ENCODE peak calls at places on chromosomes 11 and 22, in ten cellular contexts. O is fibroblast of villous mesenchyme, H is KBM-7, M is nephron progenitor cell, A is hepatocyte, G is left ventricle myocardium inferior, D is thoracic aorta, L is IMR-90, B is fibroblast of lung, Z is tibial nerve. T is an unnamed sample.

GRCh38 chr22:37760152-37760551 is 47.6 kb upstream of the GCAT start:
- DNase-seq in A (peak), M (no peak), D (no peak), O (no peak), G (no peak), Z (no peak), B (no peak), H (no peak), L (no peak), T (no peak)

GRCh38 chr22:45344339-45344738 is 34.6 kb downstream of the FAM118A start:
- DNase-seq in Z (no peak), A (peak), M (peak), B (peak), G (no peak), O (peak), D (no peak), L (no peak), H (no peak), T (no peak)

GRCh38 chr11:9825315-9825714 is 161.4 kb downstream of the SWAP70 start:
- DNase-seq in O (no peak), M (no peak), A (no peak), B (peak), H (no peak), L (peak), D (no peak), G (no peak), Z (no peak), T (no peak)

GRCh38 chr11:61652135-61652534 is 28.1 kb upstream of the DAGLA start:
- DNase-seq in H (no peak), G (no peak), B (no peak), A (no peak), D (no peak), O (no peak), M (no peak), L (no peak), Z (no peak), T (no peak)

GRCh38 chr11:134984421-134984820 is 572.4 kb upstream of the B3GAT1 start:
- DNase-seq in O (no peak), H (no peak), A (no peak), G (no peak), M (no peak), Z (no peak), D (no peak), L (no peak), B (no peak), T (no peak)

GRCh38 chr22:26416670-26417270 is 12.3 kb upstream of the ASPHD2 start:
- DNase-seq in M (no peak), Z (peak), L (peak), H (no peak), D (no peak), A (peak), G (no peak), O (peak), B (no peak), T (no peak)

GRCh38 chr11:61814958-61815789 is 1.6 kb downstream of the FADS1 start:
- DNase-seq in M (peak), G (peak), B (peak), O (peak), D (peak), H (peak), A (peak), Z (peak), L (peak), T (peak)

GRCh38 chr22:36386900-36387663 is 685 bp downstream of the MYH9 start:
- DNase-seq in A (peak), O (no peak), Z (no peak), G (peak), M (peak), D (no peak), H (peak), L (no peak), B (no peak), T (no peak)

GRCh38 chr11:118910309-118911112 is 15.2 kb downstream of the BCL9L start:
- DNase-seq in A (peak), G (peak), H (no peak), M (peak), B (peak), D (no peak), L (peak), O (peak), Z (peak), T (no peak)

GRCh38 chr22:38834215-38834953 is 9.4 kb downstream of the NPTXR start:
- DNase-seq in H (no peak), L (no peak), M (no peak), O (no peak), D (no peak), G (no peak), Z (no peak), A (no peak), B (no peak), T (no peak)

GRCh38 chr22:42468841-42469240 is 36.6 kb upstream of the NFAM1 start:
- DNase-seq in O (no peak), Z (no peak), D (no peak), H (no peak), B (no peak), M (no peak), A (no peak), L (peak), G (no peak), T (no peak)

GRCh38 chr11:62536301-62536957 is 10.2 kb downstream of the AHNAK start:
- DNase-seq in G (no peak), H (no peak), B (no peak), L (no peak), D (no peak), O (no peak), M (no peak), A (no peak), Z (no peak), T (no peak)

GRCh38 chr11:36073411-36074203 is 129.7 kb downstream of the LDLRAD3 start:
- DNase-seq in B (peak), M (no peak), Z (no peak), D (no peak), O (peak), H (no peak), A (peak), L (peak), G (peak), T (no peak)

GRCh38 chr11:120229451-120230424 is 10.2 kb upstream of the POU2F3 start:
- DNase-seq in L (peak), A (no peak), D (no peak), M (no peak), H (peak), B (peak), Z (no peak), G (no peak), O (peak), T (no peak)

GRCh38 chr11:78244546-78245315 is 56.0 kb downstream of the USP35 start:
- DNase-seq in G (no peak), D (no peak), B (no peak), H (peak), O (peak), L (no peak), A (no peak), M (no peak), Z (no peak), T (no peak)

GRCh38 chr22:24772493-24773220 is 1.9 kb downstream of the PIWIL3 start:
- DNase-seq in H (no peak), M (peak), D (no peak), L (peak), Z (no peak), G (no peak), B (peak), O (peak), A (peak), T (no peak)

GRCh38 chr11:75355051-75355450 is 3.6 kb upstream of the ARRB1 start:
- DNase-seq in A (no peak), M (no peak), G (no peak), O (no peak), B (no peak), L (no peak), H (no peak), Z (no peak), D (no peak), T (no peak)

GRCh38 chr11:70397336-70397982 is 870 bp upstream of the CTTN start:
- DNase-seq in G (no peak), M (peak), Z (no peak), O (no peak), A (peak), H (peak), D (no peak), B (peak), L (peak), T (no peak)

GRCh38 chr22:38009000-38009806 is 24.8 kb upstream of the SOX10 start:
- DNase-seq in A (no peak), O (no peak), M (no peak), G (no peak), D (no peak), H (no peak), Z (no peak), L (no peak), B (no peak), T (no peak)

GRCh38 chr11:72816404-72816990 is 2.3 kb downstream of the ATG16L2 start:
- DNase-seq in B (no peak), Z (no peak), D (no peak), H (peak), O (no peak), L (peak), M (no peak), A (no peak), G (no peak), T (no peak)

GRCh38 chr11:94753630-94754029 is 14.5 kb upstream of the AMOTL1 start:
- DNase-seq in H (no peak), G (no peak), D (no peak), A (no peak), L (no peak), B (no peak), O (no peak), M (no peak), Z (no peak), T (no peak)

GRCh38 chr22:37985050-37985585 is 763 bp upstream of the SOX10 start:
- DNase-seq in H (no peak), B (no peak), A (no peak), G (no peak), M (no peak), Z (no peak), O (no peak), D (no peak), L (no peak), T (no peak)

GRCh38 chr22:50011447-50012200 is 941 bp downstream of the IL17REL start:
- DNase-seq in G (peak), Z (no peak), L (no peak), H (no peak), D (no peak), A (peak), B (no peak), O (no peak), M (peak), T (no peak)

GRCh38 chr11:128904303-128904871 is 13.2 kb downstream of the KCNJ5 start:
- DNase-seq in G (no peak), B (no peak), Z (no peak), L (no peak), M (no peak), O (no peak), D (no peak), A (no peak), H (no peak), T (no peak)

GRCh38 chr22:20173720-20174119 is 22.9 kb upstream of the CCDC188 start:
- DNase-seq in H (no peak), G (no peak), O (no peak), B (no peak), A (peak), L (no peak), M (no peak), Z (no peak), D (no peak), T (no peak)

GRCh38 chr11:66081505-66081904 is 11.4 kb downstream of the PACS1 start:
- DNase-seq in Z (peak), D (no peak), M (no peak), H (peak), A (peak), L (no peak), B (no peak), G (peak), O (peak), T (no peak)

GRCh38 chr11:87299041-87299481 is 261.3 kb downstream of the TMEM135 start:
- DNase-seq in H (peak), M (no peak), O (peak), G (no peak), L (no peak), A (no peak), Z (no peak), B (no peak), D (no peak), T (no peak)

GRCh38 chr22:30694638-30695350 is at the start of gene OSBP2:
- DNase-seq in H (peak), D (no peak), B (no peak), M (peak), G (peak), A (peak), O (no peak), Z (no peak), L (no peak), T (peak)

GRCh38 chr22:24695958-24696511 is 78.5 kb downstream of the PIWIL3 start:
- DNase-seq in G (peak), A (no peak), D (no peak), H (peak), B (peak), Z (no peak), O (peak), L (peak), M (peak), T (no peak)

GRCh38 chr22:47629791-47630655 is 867.6 kb downstream of the TBC1D22A start:
- DNase-seq in O (no peak), H (no peak), L (no peak), M (no peak), B (no peak), Z (no peak), G (no peak), A (no peak), D (no peak), T (no peak)

GRCh38 chr11:126355926-126356897 is 726 bp downstream of the ST3GAL4 start:
- DNase-seq in B (no peak), A (no peak), M (no peak), G (peak), Z (no peak), D (no peak), O (no peak), L (no peak), H (peak), T (no peak)